ENCODE peak calls at places on chromosome 18, in five cellular contexts. F, E, A, J and Q are unnamed samples.

GRCh38 chr18:68721681-68722583 is 7.0 kb upstream of the TMX3 start:
- DNase-seq in F (no peak), E (peak), A (no peak), J (no peak), Q (no peak)

GRCh38 chr18:7452331-7452730 is 114.8 kb upstream of the PTPRM start:
- DNase-seq in F (peak), E (peak), A (peak), J (peak), Q (no peak)

GRCh38 chr18:11857177-11857887 is 6.1 kb downstream of the CHMP1B start:
- DNase-seq in F (peak), E (peak), A (peak), J (no peak), Q (no peak)

GRCh38 chr18:8029731-8030130 is 462.6 kb downstream of the PTPRM start:
- DNase-seq in F (no peak), E (no peak), A (no peak), J (no peak), Q (no peak)

GRCh38 chr18:51133580-51134160 is 63.8 kb downstream of the MEX3C start:
- DNase-seq in F (no peak), E (peak), A (no peak), J (no peak), Q (no peak)

GRCh38 chr18:61545281-61546245 is 212.3 kb downstream of the CDH20 start:
- DNase-seq in F (no peak), E (no peak), A (no peak), J (no peak), Q (no peak)

GRCh38 chr18:52499646-52500045 is 159.6 kb downstream of the DCC start:
- DNase-seq in F (no peak), E (no peak), A (no peak), J (no peak), Q (no peak)

GRCh38 chr18:2424420-2424819 is 146.9 kb downstream of the METTL4 start:
- DNase-seq in F (no peak), E (no peak), A (no peak), J (no peak), Q (no peak)

GRCh38 chr18:58225101-58225500 is 181.1 kb downstream of the NEDD4L start:
- DNase-seq in F (no peak), E (no peak), A (no peak), J (no peak), Q (no peak)

GRCh38 chr18:3710712-3711269 is 260.8 kb downstream of the TGIF1 start:
- DNase-seq in F (no peak), E (peak), A (peak), J (peak), Q (peak)

GRCh38 chr18:45006934-45007333 is 326.2 kb downstream of the SETBP1 start:
- DNase-seq in F (peak), E (no peak), A (no peak), J (no peak), Q (no peak)

GRCh38 chr18:44859751-44860458 is 179.2 kb downstream of the SETBP1 start:
- DNase-seq in F (no peak), E (no peak), A (no peak), J (no peak), Q (no peak)

GRCh38 chr18:77071711-77072292 is 60.8 kb downstream of the MBP start:
- DNase-seq in F (peak), E (peak), A (no peak), J (no peak), Q (peak)

GRCh38 chr18:21183670-21184069 is 58.4 kb upstream of the GREB1L start:
- DNase-seq in F (no peak), E (no peak), A (no peak), J (no peak), Q (no peak)

GRCh38 chr18:12324991-12325725 is 17.1 kb downstream of the TUBB6 start:
- DNase-seq in F (no peak), E (no peak), A (no peak), J (no peak), Q (no peak)

GRCh38 chr18:67456691-67457090 is 59.8 kb downstream of the DSEL start:
- DNase-seq in F (no peak), E (peak), A (no peak), J (no peak), Q (no peak)

GRCh38 chr18:13217466-13217961 is 1.0 kb upstream of the LDLRAD4 start:
- DNase-seq in F (peak), E (peak), A (peak), J (peak), Q (peak)

GRCh38 chr18:13229021-13229671 is 10.6 kb downstream of the LDLRAD4 start:
- DNase-seq in F (no peak), E (no peak), A (no peak), J (no peak), Q (peak)

GRCh38 chr18:24219561-24220317 is 80.9 kb downstream of the CABYR start:
- DNase-seq in F (no peak), E (no peak), A (no peak), J (no peak), Q (no peak)

GRCh38 chr18:42922363-42922762 is 193.1 kb downstream of the RIT2 start:
- DNase-seq in F (no peak), E (no peak), A (no peak), J (no peak), Q (no peak)

GRCh38 chr18:45566025-45566740 is 49.1 kb upstream of the SLC14A2 start:
- DNase-seq in F (peak), E (peak), A (peak), J (no peak), Q (peak)

GRCh38 chr18:58505181-58505580 is 123.7 kb downstream of the ALPK2 start:
- DNase-seq in F (no peak), E (no peak), A (no peak), J (no peak), Q (peak)

GRCh38 chr18:47422524-47422923 is 171.1 kb upstream of the SKOR2 start:
- DNase-seq in F (no peak), E (no peak), A (peak), J (no peak), Q (no peak)

GRCh38 chr18:37393945-37394609 is 171.5 kb downstream of the CELF4 start:
- DNase-seq in F (peak), E (peak), A (peak), J (peak), Q (peak)
- TF ChIP-seq CTCF in F (peak), E (no peak), A (no peak), J (no peak), Q (no peak)

DNA sequence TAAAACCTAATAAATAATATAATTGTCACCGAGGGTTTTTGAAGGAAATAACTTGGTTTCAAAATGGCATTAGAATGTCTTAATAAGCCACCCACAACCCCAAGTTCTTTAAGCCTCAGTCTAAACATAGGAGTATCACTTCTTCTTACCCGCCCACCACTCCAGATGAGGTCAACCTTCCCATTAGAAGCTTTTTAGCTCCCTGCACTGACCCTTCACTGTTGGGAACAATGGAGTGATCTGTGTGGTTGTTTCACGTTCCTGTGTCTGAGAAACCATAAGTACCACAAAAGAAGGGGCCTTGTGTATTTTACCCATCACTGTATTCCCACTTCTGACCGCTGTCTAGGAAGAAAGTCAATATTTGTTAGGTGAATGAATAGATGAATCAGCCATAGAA is 326.3 kb upstream of the ZNF521 start:
- DNase-seq in F (no peak), E (no peak), A (no peak), J (no peak), Q (no peak)
- H3K4me3 ChIP-seq in F (no peak), E (no peak), A (no peak), J (no peak), Q (no peak)

GRCh38 chr18:31795747-31796146 is 35.1 kb upstream of the SLC25A52 start:
- DNase-seq in F (no peak), E (no peak), A (no peak), J (no peak), Q (no peak)
- TF ChIP-seq CTCF in F (no peak), E (no peak), A (no peak), J (no peak), Q (no peak)

DNA sequence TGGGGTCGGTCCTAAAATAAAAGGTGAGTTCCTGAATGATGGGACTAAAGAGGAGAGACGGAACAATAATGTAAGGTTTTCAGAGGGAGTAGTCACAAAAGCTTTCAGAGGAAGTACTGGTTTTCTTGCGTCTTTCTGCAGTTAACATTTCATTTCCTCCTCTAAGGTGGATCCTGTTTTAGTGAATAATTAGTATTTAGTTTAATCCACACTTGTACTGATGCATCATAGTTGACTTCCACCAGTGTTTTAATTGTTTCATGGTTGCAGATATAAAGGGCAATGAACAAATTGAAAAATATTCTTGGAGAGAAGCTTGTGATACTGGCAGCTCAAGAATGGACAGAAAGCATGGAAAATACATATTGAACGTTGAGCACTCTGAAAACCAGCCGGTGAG is at the start of gene DYNAP:
- DNase-seq in F (no peak), E (no peak), A (no peak), J (no peak), Q (no peak)
- H3K4me3 ChIP-seq in F (no peak), E (no peak), A (no peak), J (no peak), Q (no peak)

GRCh38 chr18:79318142-79318673 is 77.5 kb upstream of the NFATC1 start:
- DNase-seq in F (no peak), E (no peak), A (no peak), J (no peak), Q (no peak)

GRCh38 chr18:79320216-79320615 is 75.5 kb upstream of the NFATC1 start:
- DNase-seq in F (no peak), E (no peak), A (no peak), J (no peak), Q (no peak)

GRCh38 chr18:79315589-79315988 is 80.1 kb upstream of the NFATC1 start:
- DNase-seq in F (no peak), E (no peak), A (no peak), J (no peak), Q (no peak)

GRCh38 chr18:79321625-79322024 is 74.1 kb upstream of the NFATC1 start:
- DNase-seq in F (peak), E (no peak), A (no peak), J (no peak), Q (no peak)

DNA sequence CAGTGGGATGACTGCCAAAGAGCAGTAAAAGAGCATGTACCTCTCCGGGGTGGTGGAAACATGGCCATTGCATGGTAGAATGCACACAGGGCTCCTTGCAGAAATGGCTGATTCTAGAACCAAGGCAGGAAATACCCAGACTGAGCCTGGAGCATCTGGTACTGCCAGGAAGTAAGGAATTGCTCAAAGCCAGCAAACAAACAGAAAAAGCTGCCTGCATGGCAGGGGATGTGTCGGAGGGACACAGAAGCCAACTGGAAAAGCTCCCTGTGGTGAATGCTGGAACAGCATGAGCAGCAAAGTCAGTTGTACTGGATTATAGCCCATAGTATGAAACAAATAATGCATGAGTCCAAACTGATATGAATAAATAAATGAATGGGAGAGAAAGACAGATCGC is 78.0 kb upstream of the NFATC1 start:
- DNase-seq in F (no peak), E (peak), A (no peak), J (no peak), Q (no peak)
- TF ChIP-seq CTCF in F (no peak), E (no peak), A (no peak), J (no peak), Q (no peak)

DNA sequence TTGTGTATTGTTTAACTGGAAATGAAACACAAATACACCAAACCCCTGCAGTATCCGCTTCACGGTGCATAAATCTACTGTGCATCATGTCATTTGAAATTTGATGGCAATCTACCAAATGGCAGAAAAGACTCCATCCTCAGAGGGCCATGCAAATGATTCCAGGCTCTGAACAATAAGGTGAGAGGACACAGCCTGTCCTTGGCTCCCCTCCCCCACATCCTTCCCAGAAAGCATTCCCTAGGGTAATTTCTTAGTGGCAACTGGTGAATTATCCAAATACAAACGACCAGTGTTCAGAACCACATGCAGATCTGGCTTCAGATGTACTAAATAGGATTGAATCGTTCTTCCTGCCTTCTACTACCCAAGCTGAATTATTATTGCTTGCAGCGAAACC is 80.6 kb downstream of the ADCYAP1 start:
- DNase-seq in F (no peak), E (no peak), A (no peak), J (no peak), Q (no peak)
- H3K4me3 ChIP-seq in F (no peak), E (no peak), A (no peak), J (no peak), Q (no peak)

GRCh38 chr18:29191263-29191662 is 1014.3 kb upstream of the CDH2 start:
- DNase-seq in F (peak), E (peak), A (no peak), J (no peak), Q (no peak)
- TF ChIP-seq CTCF in F (peak), E (peak), A (no peak), J (no peak), Q (no peak)